ENCODE peak calls at places on chromosomes 7 and 10, in six cellular contexts. One of them, this sample, is unnamed.

GRCh38 chr7:35565927-35566326 is 129.0 kb downstream of the HERPUD2 start:
- DNase-seq in right atrium auricular region: no peak
- DNase-seq in tibial nerve: no peak
- DNase-seq in GM23248: no peak
- DNase-seq in hepatocyte: no peak
- DNase-seq in mammary epithelial cell: peak; percentile 40
- DNase-seq in this sample: no peak

GRCh38 chr7:84637568-84638338 is 443.2 kb upstream of the SEMA3A start:
- DNase-seq in GM23248: peak; percentile 89
- DNase-seq in tibial nerve: no peak
- DNase-seq in mammary epithelial cell: peak; percentile 58
- DNase-seq in right atrium auricular region: no peak
- DNase-seq in hepatocyte: peak; percentile 14
- DNase-seq in this sample: no peak

GRCh38 chr10:70982443-70982842 is 94.1 kb upstream of the PCBD1 start:
- DNase-seq in right atrium auricular region: no peak
- DNase-seq in hepatocyte: no peak
- DNase-seq in tibial nerve: no peak
- DNase-seq in GM23248: no peak
- DNase-seq in mammary epithelial cell: no peak
- DNase-seq in this sample: no peak

GRCh38 chr7:102472126-102473041 is 6.3 kb downstream of the POLR2J start:
- DNase-seq in GM23248: no peak
- DNase-seq in tibial nerve: no peak
- DNase-seq in right atrium auricular region: no peak
- DNase-seq in mammary epithelial cell: no peak
- DNase-seq in hepatocyte: no peak
- DNase-seq in this sample: no peak

GRCh38 chr7:33881316-33881715 is 24.0 kb upstream of the BMPER start:
- DNase-seq in hepatocyte: no peak
- DNase-seq in GM23248: no peak
- DNase-seq in mammary epithelial cell: no peak
- DNase-seq in tibial nerve: no peak
- DNase-seq in right atrium auricular region: no peak
- DNase-seq in this sample: no peak

GRCh38 chr7:44583145-44583544 is 1.1 kb upstream of the TMED4 start:
- DNase-seq in GM23248: no peak
- DNase-seq in right atrium auricular region: no peak
- DNase-seq in hepatocyte: no peak
- DNase-seq in mammary epithelial cell: no peak
- DNase-seq in tibial nerve: no peak
- DNase-seq in this sample: no peak

GRCh38 chr10:110269641-110270318 is 34.9 kb downstream of the SMNDC1 start:
- DNase-seq in GM23248: peak; percentile 27
- DNase-seq in tibial nerve: peak; percentile 44
- DNase-seq in right atrium auricular region: no peak
- DNase-seq in mammary epithelial cell: no peak
- DNase-seq in hepatocyte: peak; percentile 24
- DNase-seq in this sample: no peak

GRCh38 chr10:60846173-60846572 is 67.9 kb downstream of the CDK1 start:
- DNase-seq in right atrium auricular region: no peak
- DNase-seq in GM23248: peak; percentile 57
- DNase-seq in hepatocyte: no peak
- DNase-seq in mammary epithelial cell: peak; percentile 8
- DNase-seq in tibial nerve: no peak
- DNase-seq in this sample: no peak

GRCh38 chr7:17988858-17989257 is 38.8 kb downstream of the PRPS1L1 start:
- DNase-seq in GM23248: no peak
- DNase-seq in tibial nerve: no peak
- DNase-seq in right atrium auricular region: no peak
- DNase-seq in hepatocyte: no peak
- DNase-seq in mammary epithelial cell: no peak
- DNase-seq in this sample: no peak

GRCh38 chr7:30796105-30796869 is 25.1 kb downstream of the MINDY4 start:
- DNase-seq in tibial nerve: no peak
- DNase-seq in mammary epithelial cell: peak; percentile 39
- DNase-seq in hepatocyte: peak; percentile 52
- DNase-seq in GM23248: peak; percentile 61
- DNase-seq in right atrium auricular region: no peak
- DNase-seq in this sample: no peak

GRCh38 chr7:5234852-5235831 is 45.1 kb downstream of the WIPI2 start:
- DNase-seq in hepatocyte: peak; percentile 56
- DNase-seq in GM23248: peak; percentile 38
- DNase-seq in mammary epithelial cell: peak; percentile 41
- DNase-seq in right atrium auricular region: no peak
- DNase-seq in tibial nerve: no peak
- DNase-seq in this sample: no peak

GRCh38 chr7:2734761-2735571 is 47.0 kb downstream of the AMZ1 start:
- DNase-seq in hepatocyte: no peak
- DNase-seq in right atrium auricular region: peak; percentile 60
- DNase-seq in mammary epithelial cell: no peak
- DNase-seq in GM23248: no peak
- DNase-seq in tibial nerve: no peak
- DNase-seq in this sample: no peak

GRCh38 chr10:7872041-7872442 is 53.7 kb downstream of the TAF3 start:
- DNase-seq in tibial nerve: no peak
- DNase-seq in hepatocyte: peak; percentile 31
- DNase-seq in mammary epithelial cell: peak; percentile 27
- DNase-seq in GM23248: peak; percentile 44
- DNase-seq in right atrium auricular region: no peak
- DNase-seq in this sample: no peak

GRCh38 chr10:1102392-1102791 is 46.2 kb downstream of the WDR37 start:
- DNase-seq in tibial nerve: no peak
- DNase-seq in GM23248: no peak
- DNase-seq in hepatocyte: no peak
- DNase-seq in right atrium auricular region: no peak
- DNase-seq in mammary epithelial cell: no peak
- DNase-seq in this sample: no peak

GRCh38 chr10:28808693-28809092 is 131.4 kb downstream of the BAMBI start:
- DNase-seq in mammary epithelial cell: no peak
- DNase-seq in hepatocyte: no peak
- DNase-seq in GM23248: no peak
- DNase-seq in right atrium auricular region: no peak
- DNase-seq in tibial nerve: no peak
- DNase-seq in this sample: no peak

GRCh38 chr10:50679149-50679548 is 55.4 kb upstream of the SGMS1 start:
- DNase-seq in hepatocyte: no peak
- DNase-seq in right atrium auricular region: no peak
- DNase-seq in tibial nerve: no peak
- DNase-seq in mammary epithelial cell: no peak
- DNase-seq in GM23248: no peak
- DNase-seq in this sample: no peak
- H3K36me3 ChIP-seq in hepatocyte: no peaks in the 10 kb centered on the region
- H3K36me3 ChIP-seq in right atrium auricular region: no peaks in the 10 kb centered on the region
- H3K36me3 ChIP-seq in tibial nerve: no peaks in the 10 kb centered on the region
- H3K36me3 ChIP-seq in mammary epithelial cell: no peaks in the 10 kb centered on the region
- H3K36me3 ChIP-seq in GM23248: no peaks in the 10 kb centered on the region
- H3K36me3 ChIP-seq in this sample: no peaks in the 10 kb centered on the region

GRCh38 chr10:102644646-102645387 is 538 bp downstream of the TRIM8 start:
- DNase-seq in hepatocyte: peak; percentile 92
- DNase-seq in tibial nerve: peak; percentile 76
- DNase-seq in right atrium auricular region: peak; percentile 83
- DNase-seq in GM23248: peak; percentile 90
- DNase-seq in mammary epithelial cell: peak; percentile 72
- DNase-seq in this sample: peak; percentile 70
- H3K4me1 ChIP-seq in hepatocyte: peaks cover 33% of the 10 kb centered on the region
- H3K4me1 ChIP-seq in tibial nerve: peaks cover 39% of the 10 kb centered on the region
- H3K4me1 ChIP-seq in right atrium auricular region: peaks cover 46% of the 10 kb centered on the region
- H3K4me1 ChIP-seq in GM23248: peaks cover 36% of the 10 kb centered on the region
- H3K4me1 ChIP-seq in mammary epithelial cell: peaks cover 34% of the 10 kb centered on the region
- H3K4me1 ChIP-seq in this sample: peaks cover 39% of the 10 kb centered on the region

GRCh38 chr7:138158739-138159528 is 82.7 kb downstream of the AKR1D1 start:
- DNase-seq in hepatocyte: no peak
- DNase-seq in mammary epithelial cell: no peak
- DNase-seq in right atrium auricular region: no peak
- DNase-seq in tibial nerve: no peak
- DNase-seq in GM23248: no peak
- DNase-seq in this sample: no peak
- H3K4me3 ChIP-seq in hepatocyte: no peak overlapping the region
- H3K4me3 ChIP-seq in mammary epithelial cell: no peak overlapping the region
- H3K4me3 ChIP-seq in right atrium auricular region: no peak overlapping the region
- H3K4me3 ChIP-seq in tibial nerve: no peak overlapping the region
- H3K4me3 ChIP-seq in GM23248: no peak overlapping the region
- H3K4me3 ChIP-seq in this sample: no peak overlapping the region

GRCh38 chr7:124557587-124557986 is 208.0 kb downstream of the GPR37 start:
- DNase-seq in mammary epithelial cell: no peak
- DNase-seq in GM23248: no peak
- DNase-seq in right atrium auricular region: no peak
- DNase-seq in hepatocyte: no peak
- DNase-seq in tibial nerve: no peak
- DNase-seq in this sample: no peak
- H3K36me3 ChIP-seq in mammary epithelial cell: no peaks in the 10 kb centered on the region
- H3K36me3 ChIP-seq in GM23248: no peaks in the 10 kb centered on the region
- H3K36me3 ChIP-seq in right atrium auricular region: no peaks in the 10 kb centered on the region
- H3K36me3 ChIP-seq in hepatocyte: no peaks in the 10 kb centered on the region
- H3K36me3 ChIP-seq in tibial nerve: no peaks in the 10 kb centered on the region
- H3K36me3 ChIP-seq in this sample: no peaks in the 10 kb centered on the region

GRCh38 chr7:12571691-12572090 is 1.2 kb downstream of the SCIN start:
- DNase-seq in mammary epithelial cell: no peak
- DNase-seq in right atrium auricular region: no peak
- DNase-seq in GM23248: no peak
- DNase-seq in tibial nerve: no peak
- DNase-seq in hepatocyte: no peak
- DNase-seq in this sample: no peak
- H3K4me1 ChIP-seq in mammary epithelial cell: peaks cover 11% of the 10 kb centered on the region
- H3K4me1 ChIP-seq in right atrium auricular region: peaks cover 15% of the 10 kb centered on the region
- H3K4me1 ChIP-seq in GM23248: no peaks in the 10 kb centered on the region
- H3K4me1 ChIP-seq in tibial nerve: peaks cover 20% of the 10 kb centered on the region
- H3K4me1 ChIP-seq in hepatocyte: peaks cover 4% of the 10 kb centered on the region
- H3K4me1 ChIP-seq in this sample: peaks cover 12% of the 10 kb centered on the region

DNA sequence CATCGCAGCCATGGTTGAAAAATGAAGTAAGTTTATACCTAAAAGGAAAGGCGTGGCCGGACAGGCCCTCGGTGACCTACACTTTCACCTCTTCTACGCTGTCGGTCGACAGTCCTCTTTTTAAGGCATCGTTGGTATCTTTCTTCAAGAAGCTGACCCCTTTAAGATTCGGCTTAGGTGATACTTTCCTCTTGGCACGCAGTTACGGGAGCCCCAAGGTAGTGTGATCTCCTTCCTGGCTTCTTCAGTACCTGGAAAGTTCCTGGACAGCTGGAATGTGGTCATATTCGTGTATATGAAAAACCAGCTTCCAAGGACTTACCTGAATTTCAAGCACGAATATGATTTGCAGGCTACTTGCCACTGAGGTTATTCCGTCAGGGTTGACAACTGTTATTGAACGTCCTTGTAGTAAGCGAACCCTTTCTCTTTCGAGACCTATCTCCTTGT is 885 bp upstream of the SYPL1 start:
- DNase-seq in mammary epithelial cell: no peak
- DNase-seq in tibial nerve: no peak
- DNase-seq in hepatocyte: no peak
- DNase-seq in GM23248: no peak
- DNase-seq in right atrium auricular region: no peak
- DNase-seq in this sample: no peak
- H3K4me3 ChIP-seq in mammary epithelial cell: no peak overlapping the region
- H3K4me3 ChIP-seq in tibial nerve: peak overlapping the region; percentile 79
- H3K4me3 ChIP-seq in hepatocyte: peak overlapping the region; percentile 95
- H3K4me3 ChIP-seq in GM23248: peak overlapping the region; percentile 98
- H3K4me3 ChIP-seq in right atrium auricular region: peak overlapping the region; percentile 71
- H3K4me3 ChIP-seq in this sample: peak overlapping the region; percentile 61

GRCh38 chr10:68345621-68346020 is 12.9 kb upstream of the PBLD start:
- DNase-seq in GM23248: no peak
- DNase-seq in tibial nerve: no peak
- DNase-seq in mammary epithelial cell: no peak
- DNase-seq in hepatocyte: no peak
- DNase-seq in right atrium auricular region: no peak
- DNase-seq in this sample: no peak
- H3K36me3 ChIP-seq in GM23248: peaks cover 60% of the 10 kb centered on the region
- H3K36me3 ChIP-seq in tibial nerve: no peaks in the 10 kb centered on the region
- H3K36me3 ChIP-seq in mammary epithelial cell: peaks cover 39% of the 10 kb centered on the region
- H3K36me3 ChIP-seq in hepatocyte: no peaks in the 10 kb centered on the region
- H3K36me3 ChIP-seq in right atrium auricular region: peaks cover 57% of the 10 kb centered on the region
- H3K36me3 ChIP-seq in this sample: peaks cover 54% of the 10 kb centered on the region

GRCh38 chr10:77625379-77625778 is 12.2 kb downstream of the KCNMA1 start:
- DNase-seq in hepatocyte: no peak
- DNase-seq in tibial nerve: no peak
- DNase-seq in mammary epithelial cell: no peak
- DNase-seq in right atrium auricular region: no peak
- DNase-seq in GM23248: no peak
- DNase-seq in this sample: no peak
- H3K4me1 ChIP-seq in hepatocyte: peaks cover 8% of the 10 kb centered on the region
- H3K4me1 ChIP-seq in tibial nerve: no peaks in the 10 kb centered on the region
- H3K4me1 ChIP-seq in mammary epithelial cell: peaks cover 37% of the 10 kb centered on the region
- H3K4me1 ChIP-seq in right atrium auricular region: no peaks in the 10 kb centered on the region
- H3K4me1 ChIP-seq in GM23248: peaks cover 12% of the 10 kb centered on the region
- H3K4me1 ChIP-seq in this sample: no peaks in the 10 kb centered on the region

DNA sequence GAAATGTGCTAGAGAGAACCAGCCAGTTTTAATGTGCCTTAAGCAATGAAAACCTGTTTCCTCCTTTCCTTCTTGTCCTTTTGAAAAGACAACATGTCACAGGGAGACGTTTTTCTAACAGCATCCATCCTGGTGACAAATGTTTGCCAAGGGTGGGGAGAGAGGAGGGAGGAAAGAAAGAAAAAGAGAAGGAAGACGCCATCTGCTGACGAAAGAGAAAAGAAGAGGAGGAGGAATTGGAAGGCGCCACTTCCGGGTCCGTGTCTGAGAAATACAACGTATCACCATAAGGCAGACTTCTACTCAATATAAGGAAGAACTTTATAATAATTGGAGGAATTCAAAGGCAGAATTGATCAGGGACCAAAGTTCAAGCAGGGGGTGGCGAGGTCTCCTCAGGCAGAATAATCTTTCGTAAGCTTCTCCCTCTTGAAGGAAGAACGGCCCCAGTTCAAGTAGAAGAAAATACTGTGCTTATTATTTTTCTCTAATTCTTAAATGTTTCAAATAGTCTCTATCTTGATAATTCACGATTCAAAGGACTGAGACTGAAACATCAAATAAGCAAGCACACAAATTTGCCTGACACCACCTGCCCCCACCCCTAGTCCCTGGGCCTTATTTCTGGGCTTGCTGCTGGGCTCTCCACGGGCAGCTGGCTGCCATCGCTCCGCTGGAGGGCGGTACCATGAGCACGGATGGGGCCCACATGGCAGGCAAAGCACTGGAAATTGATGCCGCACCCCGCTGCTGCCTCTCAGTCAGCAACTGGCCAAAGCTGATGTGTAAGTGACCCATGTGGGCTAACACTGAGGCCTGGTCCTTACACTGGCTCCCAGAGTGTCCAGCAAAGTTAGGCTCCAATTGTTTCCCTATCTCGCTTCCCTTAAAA is 273.7 kb upstream of the KLF14 start:
- DNase-seq in mammary epithelial cell: peak; percentile 73
- DNase-seq in tibial nerve: peak; percentile 67
- DNase-seq in hepatocyte: peak; percentile 87
- DNase-seq in GM23248: peak; percentile 93
- DNase-seq in right atrium auricular region: peak; percentile 79
- DNase-seq in this sample: peak; percentile 59
- H3K4me3 ChIP-seq in mammary epithelial cell: no peak overlapping the region
- H3K4me3 ChIP-seq in tibial nerve: no peak overlapping the region
- H3K4me3 ChIP-seq in hepatocyte: no peak overlapping the region
- H3K4me3 ChIP-seq in GM23248: peak overlapping the region; percentile 43
- H3K4me3 ChIP-seq in right atrium auricular region: no peak overlapping the region
- H3K4me3 ChIP-seq in this sample: peak overlapping the region; percentile 15

This sample was measured in effector memory CD4-positive, alpha-beta T cell.